ENCODE peak calls at places on chromosomes 11 and 22, in five cellular contexts. J, V, F, R and P are unnamed samples. For H3K4me1, the result is how much of the 10 kb centered on the place peaks cover.

GRCh38 chr22:49502126-49502826 is 325.4 kb downstream of the BRD1 start:
- DNase-seq in F (no peak), R (no peak), V (no peak), J (no peak), P (no peak)

GRCh38 chr11:134343646-134344045 is 11.9 kb downstream of the GLB1L2 start:
- DNase-seq in F (no peak), R (no peak), V (no peak), J (no peak), P (no peak)

GRCh38 chr11:134498326-134499139 is 86.5 kb upstream of the B3GAT1 start:
- DNase-seq in J (peak), R (no peak), V (no peak), F (peak), P (peak)

GRCh38 chr22:38724926-38725571 is 19.3 kb downstream of the GTPBP1 start:
- DNase-seq in F (peak), J (no peak), V (peak), R (peak), P (peak)

GRCh38 chr22:22201185-22201924 is 43.2 kb upstream of the VPREB1 start:
- DNase-seq in F (no peak), J (peak), V (no peak), R (peak), P (peak)

GRCh38 chr22:28029201-28029948 is 110.3 kb upstream of the PITPNB start:
- DNase-seq in R (peak), J (peak), V (peak), F (peak), P (peak)

GRCh38 chr22:20239063-20239950 is 28.8 kb downstream of the RTN4R start:
- DNase-seq in R (peak), V (no peak), J (no peak), F (no peak), P (peak)

GRCh38 chr11:60912851-60913550 is 957 bp upstream of the TMEM109 start:
- DNase-seq in R (no peak), J (no peak), F (no peak), V (no peak), P (peak)

GRCh38 chr22:29610780-29611179 is 7.3 kb downstream of the NF2 start:
- DNase-seq in J (no peak), V (no peak), R (no peak), F (no peak), P (no peak)

GRCh38 chr22:29607426-29607825 is 4.0 kb downstream of the NF2 start:
- DNase-seq in R (no peak), F (no peak), J (no peak), V (no peak), P (no peak)

GRCh38 chr22:29605236-29605850 is 1.9 kb downstream of the NF2 start:
- DNase-seq in J (no peak), F (no peak), R (no peak), V (no peak), P (peak)

GRCh38 chr22:29606320-29606719 is 2.9 kb downstream of the NF2 start:
- DNase-seq in J (no peak), F (no peak), R (no peak), V (no peak), P (no peak)

DNA sequence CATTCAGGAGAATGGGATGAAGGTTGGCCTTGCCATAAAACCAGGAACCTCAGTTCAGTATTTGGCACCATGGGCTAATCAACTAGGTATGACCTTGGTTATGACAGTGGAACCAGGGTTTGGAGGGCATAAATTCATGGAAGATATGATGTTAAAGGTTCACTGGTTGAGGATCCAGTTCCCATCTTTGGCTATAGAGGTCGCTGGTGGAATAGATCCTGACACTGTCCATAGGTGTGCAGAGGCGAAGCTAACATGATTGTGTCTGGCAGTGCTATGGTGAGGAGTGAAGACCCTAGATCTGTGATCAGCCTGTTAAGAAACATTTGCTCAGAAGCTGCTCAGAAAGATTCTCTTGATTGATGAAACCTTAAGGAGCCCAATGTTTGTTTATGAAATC is 5.7 kb downstream of the NF2 start:
- DNase-seq in V (no peak), J (no peak), R (no peak), F (no peak), P (no peak)
- TF ChIP-seq CTCF in V (no peak), J (peak), R (peak), F (no peak), P (no peak)

DNA sequence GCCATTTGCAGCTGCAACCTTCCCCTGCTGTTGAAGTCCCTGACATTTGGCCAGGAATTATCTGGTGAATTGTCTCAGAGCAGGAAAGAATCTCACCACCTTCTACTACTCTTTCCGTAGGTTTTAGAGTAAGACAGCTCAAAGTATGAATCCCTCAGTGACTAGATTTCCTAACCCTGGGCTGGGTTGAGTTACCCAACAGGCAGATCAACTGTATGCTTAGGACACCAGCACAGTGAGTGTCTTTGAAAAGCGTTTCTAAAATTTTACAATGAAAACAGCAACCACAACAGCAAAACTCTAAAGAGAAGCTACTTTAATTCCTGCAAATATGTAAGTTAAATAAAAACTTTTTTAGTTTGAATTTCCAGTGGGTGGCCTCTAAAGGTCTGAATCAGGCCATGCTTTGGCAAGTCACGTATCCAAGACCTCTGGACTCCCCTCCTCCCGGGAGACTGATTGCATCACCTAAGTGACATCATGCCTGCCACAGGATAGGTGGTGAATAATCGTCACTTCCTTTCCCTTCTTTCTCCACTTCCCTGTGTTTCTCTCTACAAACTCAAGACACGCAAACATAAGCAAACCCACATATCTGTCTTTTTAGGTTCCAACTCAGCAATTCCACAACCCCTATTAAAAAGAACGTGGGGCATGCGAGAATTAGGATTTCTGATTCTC is 7.8 kb downstream of the OR8B12 start:
- DNase-seq in F (no peak), J (no peak), R (peak), V (no peak), P (no peak)
- H3K4me1 ChIP-seq in F (under half), J (under half), R (under half), V (under half), P (under half)

GRCh38 chr11:104343578-104343977 is 179.6 kb upstream of the PDGFD start:
- DNase-seq in F (no peak), R (peak), J (no peak), V (no peak), P (no peak)
- TF ChIP-seq CTCF in F (no peak), R (peak), J (peak), V (peak), P (no peak)

GRCh38 chr11:126341760-126342161 is 13.7 kb upstream of the ST3GAL4 start:
- DNase-seq in V (no peak), J (no peak), R (peak), F (no peak), P (peak)
- H3K4me1 ChIP-seq in V (under half), J (under half), R (under half), F (under half), P (under half)

DNA sequence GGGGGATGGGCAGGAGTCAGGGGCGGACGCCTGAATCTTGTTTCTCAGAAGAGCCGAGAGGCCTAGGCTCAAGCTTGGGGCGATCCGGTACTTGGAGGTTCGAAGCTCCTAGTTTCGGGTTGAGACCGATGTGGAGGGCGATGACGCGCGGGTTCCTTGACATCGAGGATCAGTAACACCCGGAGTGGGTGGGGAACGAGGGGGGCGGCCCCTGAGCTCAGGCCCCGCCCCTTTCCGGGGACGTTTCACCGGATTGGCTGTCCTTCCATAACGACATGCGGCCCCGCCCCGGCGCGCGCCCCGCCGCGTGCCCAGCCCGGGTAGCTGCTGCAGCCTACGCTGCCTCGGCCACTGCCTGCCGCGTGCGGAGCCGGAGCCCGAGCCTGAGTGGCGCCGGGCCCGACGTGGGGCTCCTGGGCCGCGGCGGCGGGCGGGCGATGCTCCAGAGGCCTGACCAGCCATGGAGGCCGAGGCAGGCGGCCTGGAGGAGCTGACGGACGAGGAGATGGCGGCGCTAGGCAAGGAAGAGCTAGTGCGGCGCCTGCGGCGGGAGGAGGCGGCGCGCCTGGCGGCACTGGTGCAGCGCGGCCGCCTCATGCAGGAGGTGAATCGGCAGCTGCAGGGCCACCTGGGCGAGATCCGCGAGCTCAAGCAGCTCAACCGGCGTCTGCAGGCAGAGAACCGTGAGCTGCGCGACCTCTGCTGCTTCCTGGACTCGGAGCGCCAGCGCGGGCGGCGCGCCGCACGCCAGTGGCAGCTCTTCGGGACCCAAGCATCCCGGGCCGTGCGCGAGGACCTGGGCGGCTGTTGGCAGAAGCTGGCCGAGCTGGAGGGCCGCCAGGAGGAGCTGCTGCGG is at the start of gene CCDC85B:
- DNase-seq in R (peak), J (peak), V (peak), F (peak), P (peak)
- TF ChIP-seq CTCF in R (no peak), J (no peak), V (no peak), F (no peak), P (no peak)

GRCh38 chr11:86934933-86935579 is 20.1 kb downstream of the FZD4 start:
- DNase-seq in F (no peak), V (no peak), R (peak), J (no peak), P (no peak)
- H3K4me1 ChIP-seq in F (under half), V (under half), R (under half), J (under half), P (under half)